ENCODE peak calls at places on chromosome 18, in seven cellular contexts. P is HepG2, Z is SK-N-SH, E is K562, N is HCT116, R is H1, U is GM12878. W is an unnamed sample.

GRCh38 chr18:13191779-13192178 is 26.8 kb upstream of the LDLRAD4 start:
- DNase-seq in P (peak; percentile 42), Z (no peak), E (no peak), N (no peak), R (no peak), U (no peak), W (no peak)

GRCh38 chr18:78629426-78629825 is 350.2 kb upstream of the SALL3 start:
- DNase-seq in P (no peak), Z (no peak), E (no peak), N (no peak), R (no peak), U (no peak), W (no peak)

GRCh38 chr18:24503182-24503581 is 42.7 kb downstream of the HRH4 start:
- DNase-seq in P (no peak), Z (no peak), E (no peak), N (no peak), R (no peak), U (no peak), W (no peak)

GRCh38 chr18:49279041-49279440 is 181.4 kb downstream of the DYM start:
- DNase-seq in P (no peak), Z (no peak), E (no peak), N (no peak), R (no peak), U (no peak), W (no peak)

GRCh38 chr18:78670778-78671405 is 308.7 kb upstream of the SALL3 start:
- DNase-seq in P (no peak), Z (no peak), E (no peak), N (no peak), R (no peak), U (no peak), W (no peak)

GRCh38 chr18:78659748-78660147 is 319.9 kb upstream of the SALL3 start:
- DNase-seq in P (no peak), Z (peak; percentile 59), E (peak; percentile 15), N (no peak), R (peak; percentile 87), U (no peak), W (no peak)

GRCh38 chr18:22170421-22171262 is 1.3 kb downstream of the GATA6 start:
- DNase-seq in P (peak; percentile 13), Z (peak; percentile 39), E (no peak), N (no peak), R (peak; percentile 71), U (no peak), W (peak; percentile 64)

GRCh38 chr18:62999392-62999791 is 284.1 kb downstream of the PHLPP1 start:
- DNase-seq in P (no peak), Z (no peak), E (no peak), N (no peak), R (no peak), U (no peak), W (no peak)

GRCh38 chr18:69948919-69949537 is 1.4 kb upstream of the CD226 start:
- DNase-seq in P (no peak), Z (no peak), E (no peak), N (no peak), R (no peak), U (peak; percentile 88), W (no peak)

GRCh38 chr18:12637393-12637792 is 20.5 kb downstream of the SPIRE1 start:
- DNase-seq in P (no peak), Z (no peak), E (no peak), N (no peak), R (no peak), U (no peak), W (no peak)

GRCh38 chr18:22001912-22002487 is 167.4 kb upstream of the GATA6 start:
- DNase-seq in P (peak; percentile 76), Z (no peak), E (no peak), N (no peak), R (no peak), U (no peak), W (no peak)

GRCh38 chr18:11909597-11910026 is 1.5 kb upstream of the MPPE1 start:
- DNase-seq in P (peak; percentile 26), Z (no peak), E (no peak), N (no peak), R (no peak), U (no peak), W (no peak)

GRCh38 chr18:25111382-25112070 is 240.4 kb downstream of the ZNF521 start:
- DNase-seq in P (no peak), Z (no peak), E (no peak), N (no peak), R (no peak), U (no peak), W (no peak)

GRCh38 chr18:12076424-12077140 is 17.1 kb upstream of the ANKRD62 start:
- DNase-seq in P (no peak), Z (peak; percentile 90), E (no peak), N (no peak), R (no peak), U (no peak), W (peak; percentile 32)

GRCh38 chr18:46509530-46509929 is 147.5 kb downstream of the LOXHD1 start:
- DNase-seq in P (no peak), Z (no peak), E (no peak), N (no peak), R (no peak), U (no peak), W (no peak)

GRCh38 chr18:11994346-11994707 is 13.0 kb downstream of the IMPA2 start:
- DNase-seq in P (peak; percentile 83), Z (no peak), E (no peak), N (no peak), R (no peak), U (no peak), W (peak; percentile 40)

GRCh38 chr18:49725809-49726514 is 87.4 kb downstream of the ACAA2 start:
- DNase-seq in P (peak; percentile 13), Z (peak; percentile 29), E (peak; percentile 20), N (peak; percentile 91), R (peak; percentile 72), U (no peak), W (no peak)

GRCh38 chr18:56433919-56434318 is 204.5 kb downstream of the TXNL1 start:
- DNase-seq in P (no peak), Z (no peak), E (no peak), N (no peak), R (no peak), U (no peak), W (no peak)

GRCh38 chr18:68721681-68722583 is 7.0 kb upstream of the TMX3 start:
- DNase-seq in P (no peak), Z (no peak), E (no peak), N (no peak), R (no peak), U (peak; percentile 30), W (no peak)

GRCh38 chr18:65124633-65125032 is 626.2 kb upstream of the CDH7 start:
- DNase-seq in P (no peak), Z (no peak), E (no peak), N (no peak), R (no peak), U (no peak), W (no peak)

GRCh38 chr18:12921178-12921577 is 26.6 kb upstream of the SEH1L start:
- DNase-seq in P (peak; percentile 10), Z (no peak), E (no peak), N (no peak), R (no peak), U (peak; percentile 36), W (no peak)

GRCh38 chr18:25832008-25832604 is 258.3 kb downstream of the SS18 start:
- DNase-seq in P (peak; percentile 25), Z (peak; percentile 62), E (peak; percentile 67), N (peak; percentile 6), R (peak; percentile 83), U (no peak), W (peak; percentile 47)

GRCh38 chr18:32439802-32440201 is 30.9 kb downstream of the GAREM1 start:
- DNase-seq in P (no peak), Z (no peak), E (no peak), N (peak; percentile 15), R (no peak), U (no peak), W (peak; percentile 17)

DNA sequence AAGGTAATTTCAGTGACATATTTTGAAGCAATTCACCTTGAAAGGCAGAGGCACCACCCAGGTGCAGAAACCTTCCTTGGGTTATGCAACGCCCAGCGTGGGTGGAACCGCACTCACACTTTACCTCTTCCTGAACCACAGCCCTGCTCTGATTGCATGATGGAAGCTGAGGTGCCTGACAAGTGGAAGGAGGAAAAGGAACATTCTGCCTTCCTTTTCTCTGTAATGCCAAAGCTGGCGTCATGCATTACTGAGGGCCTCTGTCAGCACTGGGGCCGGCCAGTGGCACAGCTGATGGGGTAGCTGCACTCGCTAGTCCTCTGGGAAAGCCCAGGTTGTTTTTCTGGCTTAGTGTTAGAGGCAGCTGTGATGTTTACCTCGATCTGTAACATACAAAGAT is 266.5 kb downstream of the NEDD4L start:
- DNase-seq in P (no peak), Z (no peak), E (no peak), N (no peak), R (no peak), U (no peak), W (peak; percentile 8)
- TF ChIP-seq JUND in P (no peak), Z (no peak), E (no peak), N (no peak), R (no peak), U (no peak), W (no peak)

GRCh38 chr18:35581555-35582309 is at the start of gene GALNT1:
- DNase-seq in P (no peak), Z (peak; percentile 81), E (peak; percentile 71), N (no peak), R (peak; percentile 57), U (no peak), W (peak; percentile 14)
- TF ChIP-seq JUND in P (no peak), Z (no peak), E (no peak), N (no peak), R (no peak), U (no peak), W (no peak)

GRCh38 chr18:35127201-35127600 is 86.0 kb downstream of the MAPRE2 start:
- DNase-seq in P (peak; percentile 19), Z (no peak), E (peak; percentile 35), N (no peak), R (no peak), U (no peak), W (no peak)
- TF ChIP-seq JUND in P (no peak), Z (no peak), E (no peak), N (no peak), R (no peak), U (no peak), W (no peak)

DNA sequence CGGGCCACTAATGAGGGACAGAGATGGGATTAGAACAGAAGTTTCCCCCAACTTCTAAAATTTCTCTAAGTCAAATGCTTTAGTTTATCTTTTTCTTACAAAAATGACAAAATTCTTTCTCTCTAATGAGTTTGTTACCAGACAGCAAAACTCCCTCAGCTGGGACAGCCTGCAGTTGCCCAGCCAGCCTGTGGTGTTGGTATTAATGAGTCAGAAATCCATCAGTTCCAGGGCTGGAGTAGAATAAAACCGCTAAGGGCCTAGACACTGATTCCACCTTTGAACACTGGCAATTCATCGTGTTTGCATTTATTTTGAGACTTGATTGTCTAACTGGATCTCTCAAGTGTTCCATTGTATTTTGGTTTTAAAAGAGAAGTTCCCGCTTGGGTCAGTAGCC is 38.3 kb upstream of the SMAD2 start:
- DNase-seq in P (no peak), Z (no peak), E (no peak), N (no peak), R (no peak), U (no peak), W (no peak)
- TF ChIP-seq JUND in P (no peak), Z (no peak), E (no peak), N (no peak), R (no peak), U (no peak), W (no peak)

GRCh38 chr18:74796928-74797576 is 199.4 kb downstream of the ZNF407 start:
- DNase-seq in P (peak; percentile 24), Z (peak; percentile 60), E (no peak), N (peak; percentile 8), R (no peak), U (peak; percentile 40), W (no peak)
- TF ChIP-seq JUND in P (no peak), Z (peak; percentile 87), E (no peak), N (peak; percentile 36), R (no peak), U (no peak), W (no peak)

GRCh38 chr18:8988262-8988871 is 114.1 kb upstream of the NDUFV2 start:
- DNase-seq in P (peak; percentile 46), Z (peak; percentile 81), E (peak; percentile 56), N (peak; percentile 52), R (peak; percentile 73), U (no peak), W (peak; percentile 48)
- TF ChIP-seq JUND in P (no peak), Z (no peak), E (peak; percentile 32), N (no peak), R (no peak), U (no peak), W (no peak)

W was measured in T47D.